ENCODE peak calls at places on chromosomes 6 and 20, in seven cellular contexts. One of them, this sample, is unnamed.

GRCh38 chr20:63108247-63108646 is 101.5 kb upstream of the BHLHE23 start:
- DNase-seq in mucosa of descending colon: peak; percentile 20
- DNase-seq in CD8-positive, alpha-beta memory T cell: no peak
- DNase-seq in BJ: no peak
- DNase-seq in A549: no peak
- DNase-seq in ovary: no peak
- DNase-seq in neuronal stem cell: no peak
- DNase-seq in this sample: no peak

GRCh38 chr6:25179051-25179778 is 100.0 kb upstream of the CARMIL1 start:
- DNase-seq in mucosa of descending colon: no peak
- DNase-seq in CD8-positive, alpha-beta memory T cell: no peak
- DNase-seq in BJ: peak; percentile 75
- DNase-seq in A549: no peak
- DNase-seq in ovary: no peak
- DNase-seq in neuronal stem cell: no peak
- DNase-seq in this sample: no peak

GRCh38 chr6:151916680-151917164 is 109.2 kb downstream of the ESR1 start:
- DNase-seq in mucosa of descending colon: no peak
- DNase-seq in CD8-positive, alpha-beta memory T cell: no peak
- DNase-seq in BJ: peak; percentile 91
- DNase-seq in A549: no peak
- DNase-seq in ovary: no peak
- DNase-seq in neuronal stem cell: no peak
- DNase-seq in this sample: no peak

GRCh38 chr6:33621396-33622388 is 570 bp downstream of the ITPR3 start:
- DNase-seq in mucosa of descending colon: peak; percentile 80
- DNase-seq in CD8-positive, alpha-beta memory T cell: peak; percentile 29
- DNase-seq in BJ: no peak
- DNase-seq in A549: no peak
- DNase-seq in ovary: peak; percentile 43
- DNase-seq in neuronal stem cell: no peak
- DNase-seq in this sample: no peak

GRCh38 chr6:156719720-156720563 is 57.2 kb upstream of the ARID1B start:
- DNase-seq in mucosa of descending colon: peak; percentile 98
- DNase-seq in CD8-positive, alpha-beta memory T cell: peak; percentile 68
- DNase-seq in BJ: peak; percentile 70
- DNase-seq in A549: peak; percentile 43
- DNase-seq in ovary: peak; percentile 95
- DNase-seq in neuronal stem cell: no peak
- DNase-seq in this sample: no peak

GRCh38 chr6:47041741-47042140 is 391 bp downstream of the ADGRF1 start:
- DNase-seq in mucosa of descending colon: no peak
- DNase-seq in CD8-positive, alpha-beta memory T cell: no peak
- DNase-seq in BJ: no peak
- DNase-seq in A549: no peak
- DNase-seq in ovary: no peak
- DNase-seq in neuronal stem cell: no peak
- DNase-seq in this sample: no peak

GRCh38 chr6:158631678-158632537 is 12.6 kb downstream of the DYNLT1 start:
- DNase-seq in mucosa of descending colon: peak; percentile 88
- DNase-seq in CD8-positive, alpha-beta memory T cell: no peak
- DNase-seq in BJ: no peak
- DNase-seq in A549: peak; percentile 51
- DNase-seq in ovary: peak; percentile 65
- DNase-seq in neuronal stem cell: no peak
- DNase-seq in this sample: no peak

GRCh38 chr20:23106271-23106851 is 20.2 kb upstream of the CD93 start:
- DNase-seq in mucosa of descending colon: no peak
- DNase-seq in CD8-positive, alpha-beta memory T cell: no peak
- DNase-seq in BJ: no peak
- DNase-seq in A549: no peak
- DNase-seq in ovary: no peak
- DNase-seq in neuronal stem cell: no peak
- DNase-seq in this sample: no peak

GRCh38 chr20:51828762-51829161 is 26.4 kb upstream of the SALL4 start:
- DNase-seq in mucosa of descending colon: no peak
- DNase-seq in CD8-positive, alpha-beta memory T cell: no peak
- DNase-seq in BJ: no peak
- DNase-seq in A549: no peak
- DNase-seq in ovary: no peak
- DNase-seq in neuronal stem cell: no peak
- DNase-seq in this sample: no peak

GRCh38 chr6:40523505-40524172 is 63.5 kb downstream of the LRFN2 start:
- DNase-seq in mucosa of descending colon: no peak
- DNase-seq in CD8-positive, alpha-beta memory T cell: no peak
- DNase-seq in BJ: no peak
- DNase-seq in A549: no peak
- DNase-seq in ovary: no peak
- DNase-seq in neuronal stem cell: no peak
- DNase-seq in this sample: no peak

GRCh38 chr6:46325561-46326525 is 155.1 kb upstream of the ENPP5 start:
- DNase-seq in mucosa of descending colon: peak; percentile 50
- DNase-seq in CD8-positive, alpha-beta memory T cell: peak; percentile 36
- DNase-seq in BJ: peak; percentile 53
- DNase-seq in A549: no peak
- DNase-seq in ovary: peak; percentile 36
- DNase-seq in neuronal stem cell: no peak
- DNase-seq in this sample: peak; percentile 62

GRCh38 chr20:63974402-63975200 is 4.8 kb downstream of the SAMD10 start:
- DNase-seq in mucosa of descending colon: no peak
- DNase-seq in CD8-positive, alpha-beta memory T cell: no peak
- DNase-seq in BJ: no peak
- DNase-seq in A549: no peak
- DNase-seq in ovary: peak; percentile 48
- DNase-seq in neuronal stem cell: no peak
- DNase-seq in this sample: no peak

GRCh38 chr20:4261333-4262284 is 246.3 kb upstream of the RNF24 start:
- DNase-seq in mucosa of descending colon: no peak
- DNase-seq in CD8-positive, alpha-beta memory T cell: no peak
- DNase-seq in BJ: no peak
- DNase-seq in A549: no peak
- DNase-seq in ovary: no peak
- DNase-seq in neuronal stem cell: no peak
- DNase-seq in this sample: no peak

DNA sequence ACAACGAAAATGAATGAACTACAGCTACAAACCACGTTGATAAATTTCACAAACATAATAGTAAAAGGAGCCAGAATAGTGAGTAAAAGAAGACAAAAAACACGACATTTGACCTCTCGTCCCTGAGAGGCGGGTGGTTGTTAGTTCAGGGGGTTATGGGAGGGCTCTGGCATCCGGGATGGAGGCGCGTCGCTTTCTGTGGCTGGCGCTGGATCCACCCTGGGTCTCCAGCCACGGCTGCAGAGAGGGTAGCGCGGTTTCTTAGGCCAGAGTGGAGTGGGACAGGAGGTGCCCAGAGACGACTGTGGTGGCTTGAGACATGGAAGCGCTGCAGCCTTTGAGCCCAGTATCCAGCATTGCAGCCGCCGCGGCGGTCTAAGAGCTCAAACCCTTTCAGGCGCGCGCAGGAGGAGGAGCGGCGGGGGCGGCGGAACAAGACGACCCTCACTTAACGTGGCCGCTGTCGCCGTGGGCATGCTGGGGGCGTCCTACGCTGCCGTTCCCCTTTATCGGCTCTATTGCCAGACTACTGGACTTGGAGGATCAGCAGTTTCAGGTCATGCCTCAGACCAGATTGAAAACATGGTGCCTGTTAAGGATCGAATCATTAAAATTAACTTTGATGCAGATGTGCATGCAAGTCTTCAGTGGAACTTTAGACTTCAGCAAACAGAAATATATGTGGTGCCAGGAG is 3.7 kb upstream of the ZSCAN23 start:
- DNase-seq in mucosa of descending colon: no peak
- DNase-seq in CD8-positive, alpha-beta memory T cell: no peak
- DNase-seq in BJ: no peak
- DNase-seq in A549: no peak
- DNase-seq in ovary: no peak
- DNase-seq in neuronal stem cell: peak; percentile 44
- DNase-seq in this sample: no peak
- H3K4me3 ChIP-seq in mucosa of descending colon: no peak overlapping the region
- H3K4me3 ChIP-seq in CD8-positive, alpha-beta memory T cell: no peak overlapping the region
- H3K4me3 ChIP-seq in BJ: peak overlapping the region; percentile 43
- H3K4me3 ChIP-seq in A549: peak overlapping the region; percentile 30
- H3K4me3 ChIP-seq in ovary: peak overlapping the region; percentile 5
- H3K4me3 ChIP-seq in neuronal stem cell: peak overlapping the region; percentile 91
- H3K4me3 ChIP-seq in this sample: no peak overlapping the region

DNA sequence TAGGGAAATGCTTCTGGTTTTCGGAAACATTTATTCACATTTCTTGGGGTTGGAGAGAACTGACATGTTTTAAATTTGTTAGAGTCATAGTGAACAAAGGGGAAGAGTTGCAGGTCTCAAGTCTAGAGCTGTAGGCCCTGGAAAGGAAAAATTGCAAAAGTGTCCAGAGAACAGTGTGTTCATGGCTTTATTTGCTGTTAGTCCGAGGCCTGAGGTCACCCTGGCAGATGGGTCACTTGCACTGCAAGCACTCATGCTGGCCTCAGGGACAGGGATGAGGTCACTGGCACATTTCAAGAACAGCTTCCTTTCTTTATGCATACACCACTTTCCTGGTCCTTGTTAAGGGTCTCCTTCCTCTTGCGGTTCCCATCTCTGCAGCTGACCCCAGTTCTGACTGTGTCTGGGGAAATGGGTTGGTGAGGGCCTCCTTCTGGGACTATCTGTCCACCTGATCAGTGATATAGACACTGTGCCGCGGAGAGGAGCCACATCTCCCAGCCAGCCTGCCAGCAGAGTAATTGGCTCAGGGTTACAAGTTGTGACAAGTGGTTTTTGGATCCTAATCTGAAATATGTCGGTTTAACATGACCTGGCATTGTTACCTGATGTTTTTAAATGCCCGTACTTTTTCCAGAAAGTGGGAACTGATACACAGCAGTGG is 194.0 kb downstream of the EYA4 start:
- DNase-seq in mucosa of descending colon: no peak
- DNase-seq in CD8-positive, alpha-beta memory T cell: no peak
- DNase-seq in BJ: no peak
- DNase-seq in A549: no peak
- DNase-seq in ovary: no peak
- DNase-seq in neuronal stem cell: no peak
- DNase-seq in this sample: no peak
- H3K4me3 ChIP-seq in mucosa of descending colon: no peak overlapping the region
- H3K4me3 ChIP-seq in CD8-positive, alpha-beta memory T cell: no peak overlapping the region
- H3K4me3 ChIP-seq in BJ: no peak overlapping the region
- H3K4me3 ChIP-seq in A549: no peak overlapping the region
- H3K4me3 ChIP-seq in ovary: no peak overlapping the region
- H3K4me3 ChIP-seq in neuronal stem cell: no peak overlapping the region
- H3K4me3 ChIP-seq in this sample: no peak overlapping the region

GRCh38 chr20:44583179-44583578 is 800 bp downstream of the PKIG start:
- DNase-seq in mucosa of descending colon: no peak
- DNase-seq in CD8-positive, alpha-beta memory T cell: no peak
- DNase-seq in BJ: peak; percentile 16
- DNase-seq in A549: no peak
- DNase-seq in ovary: no peak
- DNase-seq in neuronal stem cell: no peak
- DNase-seq in this sample: no peak

GRCh38 chr20:44582321-44583025 is at the start of gene PKIG:
- DNase-seq in mucosa of descending colon: no peak
- DNase-seq in CD8-positive, alpha-beta memory T cell: no peak
- DNase-seq in BJ: peak; percentile 55
- DNase-seq in A549: no peak
- DNase-seq in ovary: no peak
- DNase-seq in neuronal stem cell: peak; percentile 26
- DNase-seq in this sample: no peak

GRCh38 chr20:44585042-44585968 is 2.9 kb downstream of the PKIG start:
- DNase-seq in mucosa of descending colon: no peak
- DNase-seq in CD8-positive, alpha-beta memory T cell: no peak
- DNase-seq in BJ: no peak
- DNase-seq in A549: no peak
- DNase-seq in ovary: no peak
- DNase-seq in neuronal stem cell: no peak
- DNase-seq in this sample: no peak

GRCh38 chr20:44586289-44586911 is 4.0 kb downstream of the PKIG start:
- DNase-seq in mucosa of descending colon: no peak
- DNase-seq in CD8-positive, alpha-beta memory T cell: no peak
- DNase-seq in BJ: no peak
- DNase-seq in A549: no peak
- DNase-seq in ovary: no peak
- DNase-seq in neuronal stem cell: no peak
- DNase-seq in this sample: no peak

DNA sequence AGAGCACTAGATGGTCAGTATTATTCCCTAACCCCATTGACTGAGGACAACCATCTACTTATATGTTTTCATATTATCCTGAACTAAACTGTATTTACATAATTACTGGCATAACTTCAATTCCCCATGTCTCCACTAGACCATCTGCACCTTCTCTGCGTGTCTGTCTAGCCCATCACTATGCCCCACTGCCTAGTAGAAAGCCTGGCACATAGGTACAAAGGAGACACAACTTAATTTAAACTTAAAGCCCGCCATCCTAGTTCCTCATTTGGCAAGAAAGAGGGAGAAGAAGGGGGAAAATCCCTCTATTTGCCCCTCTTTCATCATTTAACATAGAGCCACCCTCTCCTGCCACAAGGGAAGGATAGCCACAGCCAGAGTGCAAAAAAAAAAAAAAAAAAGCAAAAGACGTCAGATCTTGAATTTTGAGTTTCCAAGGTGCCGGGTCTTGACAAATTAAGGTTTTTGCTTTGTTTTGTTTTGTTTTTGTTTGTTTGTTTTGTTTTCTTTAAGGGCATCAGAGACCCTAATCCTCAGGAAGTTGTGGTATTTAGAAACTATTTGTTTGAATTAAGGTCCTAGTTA is 1.8 kb downstream of the PKIG start:
- DNase-seq in mucosa of descending colon: no peak
- DNase-seq in CD8-positive, alpha-beta memory T cell: no peak
- DNase-seq in BJ: no peak
- DNase-seq in A549: no peak
- DNase-seq in ovary: no peak
- DNase-seq in neuronal stem cell: no peak
- DNase-seq in this sample: no peak
- H3K4me3 ChIP-seq in mucosa of descending colon: no peak overlapping the region
- H3K4me3 ChIP-seq in CD8-positive, alpha-beta memory T cell: no peak overlapping the region
- H3K4me3 ChIP-seq in BJ: peak overlapping the region; percentile 50
- H3K4me3 ChIP-seq in A549: no peak overlapping the region
- H3K4me3 ChIP-seq in ovary: peak overlapping the region; percentile 39
- H3K4me3 ChIP-seq in neuronal stem cell: no peak overlapping the region
- H3K4me3 ChIP-seq in this sample: no peak overlapping the region

GRCh38 chr6:13767121-13767794 is 47.1 kb downstream of the MCUR1 start:
- DNase-seq in mucosa of descending colon: no peak
- DNase-seq in CD8-positive, alpha-beta memory T cell: peak; percentile 45
- DNase-seq in BJ: no peak
- DNase-seq in A549: no peak
- DNase-seq in ovary: peak; percentile 67
- DNase-seq in neuronal stem cell: no peak
- DNase-seq in this sample: no peak
- H3K4me3 ChIP-seq in mucosa of descending colon: no peak overlapping the region
- H3K4me3 ChIP-seq in CD8-positive, alpha-beta memory T cell: peak overlapping the region; percentile 35
- H3K4me3 ChIP-seq in BJ: peak overlapping the region; percentile 32
- H3K4me3 ChIP-seq in A549: no peak overlapping the region
- H3K4me3 ChIP-seq in ovary: peak overlapping the region; percentile 33
- H3K4me3 ChIP-seq in neuronal stem cell: no peak overlapping the region
- H3K4me3 ChIP-seq in this sample: peak overlapping the region; percentile 9

This sample was measured in Jurkat, Clone E6-1.